ENCODE peak calls at places on chromosomes 2 and 18, in nine cellular contexts. Q is globus pallidus; O is SHP77 treated with DMSO at 0.1 percent for 48 hours; D is A549; U is neural crest cell; V is activated CD4-positive, CD25-positive, alpha-beta regulatory T cell; W is stimulated activated CD4-positive, alpha-beta T cell treated with anti-CD3 and anti-CD28 coated beads, Interleukin-1b, Interleukin-23, amount 100 ng/mL, for 1 hour; J is ovary; Y is NCI-H1436. Z is an unnamed sample.
A peak's percentile ranks its signal among the peaks of the same experiment; 100 is the strongest.

GRCh38 chr18:58552057-58552461 is 76.8 kb downstream of the ALPK2 start:
- DNase-seq in V (no peak), W (no peak), D (no peak), J (no peak), Y (no peak), O (peak; percentile 27), U (no peak), Q (no peak), Z (no peak)

GRCh38 chr2:11503354-11503927 is 30.4 kb upstream of the GREB1 start:
- DNase-seq in Q (no peak), U (no peak), Y (no peak), W (no peak), V (no peak), O (no peak), D (no peak), J (no peak), Z (no peak)

GRCh38 chr2:119697290-119698013 is 18.5 kb downstream of the TMEM177 start:
- DNase-seq in Q (no peak), O (no peak), W (no peak), V (no peak), D (no peak), Y (no peak), U (no peak), J (no peak), Z (no peak)

GRCh38 chr2:145985517-145985916 is 1465.6 kb upstream of the ZEB2 start:
- DNase-seq in U (no peak), Y (no peak), W (no peak), J (no peak), D (no peak), O (no peak), V (no peak), Q (no peak), Z (no peak)

GRCh38 chr2:20481798-20482405 is 35.0 kb downstream of the RHOB start:
- DNase-seq in W (no peak), Y (no peak), D (no peak), Q (no peak), O (no peak), V (no peak), J (no peak), U (no peak), Z (no peak)

GRCh38 chr2:237479747-237480146 is 7.3 kb upstream of the MLPH start:
- DNase-seq in J (no peak), W (no peak), O (no peak), Q (no peak), U (no peak), D (no peak), V (no peak), Y (no peak), Z (no peak)

GRCh38 chr2:231632559-231633142 is 40.0 kb downstream of the TEX44 start:
- DNase-seq in O (no peak), D (no peak), J (no peak), Y (no peak), W (no peak), Q (no peak), U (no peak), V (no peak), Z (no peak)

GRCh38 chr2:163757811-163758210 is 22.0 kb upstream of the FIGN start:
- DNase-seq in O (no peak), W (no peak), Q (no peak), V (no peak), U (no peak), J (no peak), D (no peak), Y (no peak), Z (no peak)

GRCh38 chr2:9844036-9844483 is 786 bp downstream of the TAF1B start:
- DNase-seq in O (no peak), U (no peak), Y (no peak), D (no peak), V (no peak), Q (no peak), J (no peak), W (no peak), Z (no peak)

GRCh38 chr2:178825183-178825582 is 18.0 kb upstream of the TTN start:
- DNase-seq in U (no peak), W (no peak), J (no peak), Q (no peak), D (no peak), O (no peak), V (no peak), Y (no peak), Z (peak; percentile 14)

GRCh38 chr2:150491430-150491829 is 4.0 kb upstream of the RND3 start:
- DNase-seq in O (no peak), J (no peak), Q (no peak), V (no peak), U (no peak), D (no peak), Y (no peak), W (no peak), Z (no peak)

GRCh38 chr2:48346124-48346536 is 183.8 kb upstream of the STON1 start:
- DNase-seq in W (no peak), U (no peak), Y (no peak), Q (peak; percentile 75), V (no peak), D (no peak), O (no peak), J (peak; percentile 34), Z (peak; percentile 65)

GRCh38 chr2:237323656-237324055 is 90.3 kb downstream of the COL6A3 start:
- DNase-seq in V (no peak), O (no peak), Q (no peak), D (no peak), U (no peak), W (no peak), Y (no peak), J (no peak), Z (no peak)

GRCh38 chr2:40087434-40087833 is 308.4 kb upstream of the THUMPD2 start:
- DNase-seq in O (no peak), J (no peak), D (no peak), W (no peak), V (no peak), Q (no peak), U (no peak), Y (no peak), Z (no peak)

GRCh38 chr18:2794159-2794558 is 52.6 kb upstream of the EMILIN2 start:
- DNase-seq in J (no peak), Q (no peak), U (no peak), O (no peak), W (no peak), D (no peak), V (no peak), Y (no peak), Z (no peak)

GRCh38 chr18:48924621-48925601 is 25.9 kb downstream of the SMAD7 start:
- DNase-seq in V (no peak), O (no peak), U (no peak), Q (no peak), D (no peak), W (no peak), J (no peak), Y (no peak), Z (no peak)

GRCh38 chr2:108492364-108492763 is 41.9 kb upstream of the LIMS1 start:
- DNase-seq in Q (no peak), V (no peak), D (peak; percentile 66), J (no peak), W (no peak), Y (no peak), U (no peak), O (no peak), Z (peak; percentile 78)

GRCh38 chr2:9365498-9366019 is 57.8 kb downstream of the ITGB1BP1 start:
- DNase-seq in Q (no peak), V (no peak), D (no peak), W (no peak), U (no peak), O (no peak), Y (no peak), J (no peak), Z (no peak)

GRCh38 chr2:221111739-221112138 is 460.4 kb downstream of the EPHA4 start:
- DNase-seq in D (no peak), O (no peak), U (no peak), V (no peak), J (no peak), Y (no peak), Q (no peak), W (no peak), Z (no peak)

GRCh38 chr2:135473567-135473966 is 57.5 kb downstream of the ZRANB3 start:
- DNase-seq in Y (peak; percentile 1), Q (peak; percentile 2), J (no peak), W (no peak), O (no peak), U (no peak), V (no peak), D (peak; percentile 3), Z (peak; percentile 23)

GRCh38 chr18:74242451-74243096 is 49.2 kb downstream of the CYB5A start:
- DNase-seq in O (no peak), U (no peak), Y (no peak), J (no peak), W (no peak), D (no peak), Q (peak; percentile 26), V (no peak), Z (no peak)

GRCh38 chr2:130358420-130359350 is 2.8 kb downstream of the PTPN18 start:
- DNase-seq in D (no peak), V (no peak), Q (no peak), J (no peak), U (no peak), Y (no peak), O (no peak), W (no peak), Z (no peak)